ENCODE peak calls at places on chromosome 15, in seven cellular contexts. E is GM12891, H is prostate gland, I is HCT116, X is endothelial cell of umbilical vein, C is GM12878, Q is H1. S is an unnamed sample.

GRCh38 chr15:45640610-45641009 is 5.8 kb downstream of the SQOR start:
- DNase-seq in I (peak), E (no peak), Q (no peak), C (no peak), X (peak), H (no peak), S (no peak)

GRCh38 chr15:37789881-37790280 is 144.6 kb upstream of the TMCO5A start:
- DNase-seq in X (peak), H (no peak), I (no peak), C (no peak), E (no peak), Q (no peak), S (no peak)

GRCh38 chr15:64634576-64635485 is 140.6 kb downstream of the RBPMS2 start:
- DNase-seq in Q (peak), X (peak), E (no peak), C (peak), H (no peak), I (no peak), S (no peak)

GRCh38 chr15:88396382-88396781 is 70.8 kb downstream of the MRPL46 start:
- DNase-seq in C (no peak), X (no peak), I (no peak), Q (no peak), H (peak), E (no peak), S (no peak)

GRCh38 chr15:73240864-73241499 is 127.8 kb downstream of the HCN4 start:
- DNase-seq in C (peak), I (peak), E (peak), Q (peak), X (peak), H (peak), S (peak)

GRCh38 chr15:30956216-30956803 is 35.1 kb downstream of the MTMR10 start:
- DNase-seq in H (no peak), C (no peak), X (no peak), Q (no peak), E (no peak), I (no peak), S (no peak)

GRCh38 chr15:31362121-31362520 is 35.5 kb downstream of the KLF13 start:
- DNase-seq in H (no peak), I (no peak), E (no peak), C (no peak), Q (no peak), X (no peak), S (no peak)

GRCh38 chr15:56654216-56654615 is 79.1 kb downstream of the ZNF280D start:
- DNase-seq in C (no peak), H (no peak), E (no peak), X (no peak), Q (no peak), I (no peak), S (no peak)

GRCh38 chr15:98382139-98382538 is 266.2 kb upstream of the IGF1R start:
- DNase-seq in Q (peak), H (no peak), E (no peak), I (no peak), X (no peak), C (no peak), S (no peak)

GRCh38 chr15:28977377-28978010 is 91.7 kb downstream of the APBA2 start:
- DNase-seq in H (no peak), E (no peak), C (no peak), X (peak), I (peak), Q (no peak), S (no peak)

GRCh38 chr15:70156781-70157261 is 59.1 kb upstream of the TLE3 start:
- DNase-seq in Q (no peak), X (peak), E (no peak), I (no peak), H (peak), C (no peak), S (no peak)

GRCh38 chr15:69557340-69558137 is 104.9 kb downstream of the RPLP1 start:
- DNase-seq in E (no peak), C (no peak), I (peak), H (no peak), Q (no peak), X (peak), S (no peak)

GRCh38 chr15:67836477-67836876 is 3.4 kb downstream of the RNU6-1 start:
- DNase-seq in I (no peak), C (no peak), H (no peak), Q (peak), X (peak), E (no peak), S (no peak)

GRCh38 chr15:69679623-69680228 is 227.1 kb downstream of the RPLP1 start:
- DNase-seq in E (no peak), C (peak), H (no peak), Q (no peak), I (no peak), X (no peak), S (peak)

GRCh38 chr15:60682115-60682514 is 203.2 kb upstream of the ICE2 start:
- DNase-seq in H (no peak), I (no peak), E (no peak), C (no peak), X (no peak), Q (no peak), S (no peak)

GRCh38 chr15:88896339-88897033 is 1.1 kb upstream of the HAPLN3 start:
- DNase-seq in C (no peak), H (no peak), X (peak), Q (peak), E (no peak), I (no peak), S (no peak)

GRCh38 chr15:32898991-32899613 is 181.3 kb downstream of the GREM1 start:
- DNase-seq in X (no peak), Q (peak), I (no peak), H (no peak), C (no peak), E (no peak), S (no peak)

GRCh38 chr15:36109943-36110658 is 469.3 kb upstream of the CDIN1 start:
- DNase-seq in Q (no peak), X (no peak), H (no peak), E (no peak), I (no peak), C (no peak), S (no peak)

DNA sequence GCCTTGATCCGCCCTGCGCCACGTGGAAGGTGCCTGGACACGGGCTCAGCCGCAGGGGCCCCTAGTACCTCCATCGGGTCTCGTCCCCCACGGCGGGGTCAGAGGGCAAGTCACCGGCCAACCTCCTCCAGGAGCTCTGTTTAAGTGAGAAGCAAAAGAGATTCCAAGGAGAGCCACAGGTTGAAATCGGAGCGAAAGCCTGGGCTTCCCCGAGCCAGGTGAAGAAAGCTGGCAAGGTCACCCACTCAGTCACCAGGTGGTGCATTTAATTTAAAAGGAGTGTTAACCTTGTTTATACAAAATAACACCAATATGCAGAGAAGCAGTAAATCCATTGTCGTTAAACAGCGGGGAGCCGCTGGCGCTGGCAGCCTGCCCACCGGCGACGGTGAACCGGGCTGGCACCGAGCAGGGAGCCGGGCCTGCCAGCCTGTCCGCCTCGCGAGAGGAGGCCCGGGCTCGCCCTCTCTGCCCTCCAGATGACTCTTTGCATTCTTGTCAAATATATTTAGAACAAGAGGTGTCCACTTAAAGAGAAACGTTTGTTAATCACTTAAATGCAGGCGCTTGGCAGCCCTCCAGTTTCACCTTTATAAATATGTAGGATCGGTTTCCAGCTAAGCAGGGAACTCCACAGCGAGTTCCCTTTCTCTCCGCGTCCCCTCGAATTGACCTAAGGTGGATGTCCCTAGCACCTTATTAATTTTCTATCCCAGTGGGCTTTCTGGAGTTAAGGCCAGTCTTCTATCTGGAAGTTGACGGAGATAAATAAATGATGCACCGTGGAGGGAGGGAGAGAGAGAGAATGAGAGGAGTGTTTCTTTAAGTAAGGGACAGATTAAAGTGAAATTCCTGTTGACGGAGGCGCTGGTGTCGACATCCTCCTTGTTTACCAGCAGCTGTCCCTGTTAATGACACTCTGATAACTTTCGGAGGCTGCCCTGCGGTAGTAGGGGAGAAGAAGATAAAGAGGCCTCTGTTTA is 277.2 kb upstream of the NR2F2 start:
- DNase-seq in E (no peak), X (peak), C (no peak), Q (peak), H (peak), I (peak), S (no peak)
- TF ChIP-seq POLR2AphosphoS5 in E (no peak), X (no peak), C (no peak), Q (no peak), H (no peak), I (no peak), S (no peak)

GRCh38 chr15:90892498-90893174 is 8.3 kb downstream of the FES start:
- DNase-seq in I (no peak), H (no peak), C (no peak), Q (no peak), E (no peak), X (no peak), S (no peak)

GRCh38 chr15:90891346-90891949 is 7.1 kb downstream of the FES start:
- DNase-seq in I (no peak), C (no peak), H (no peak), X (no peak), Q (no peak), E (no peak), S (no peak)

GRCh38 chr15:90892023-90892422 is 7.7 kb downstream of the FES start:
- DNase-seq in E (no peak), X (no peak), I (no peak), Q (no peak), C (no peak), H (no peak), S (no peak)

GRCh38 chr15:90893175-90894090 is 9.1 kb downstream of the FES start:
- DNase-seq in C (no peak), X (no peak), E (no peak), Q (no peak), I (peak), H (no peak), S (no peak)

GRCh38 chr15:90895571-90896117 is 7.5 kb upstream of the MAN2A2 start:
- DNase-seq in E (no peak), Q (no peak), I (no peak), H (no peak), X (no peak), C (no peak), S (no peak)
- TF ChIP-seq POLR2AphosphoS5 in E (no peak), Q (no peak), I (no peak), H (no peak), X (no peak), C (no peak), S (no peak)

GRCh38 chr15:63048986-63049665 is 6.6 kb downstream of the TPM1 start:
- DNase-seq in H (peak), I (no peak), E (peak), Q (peak), C (no peak), X (peak), S (no peak)
- TF ChIP-seq POLR2AphosphoS5 in H (peak), I (no peak), E (no peak), Q (peak), C (no peak), X (no peak), S (no peak)

DNA sequence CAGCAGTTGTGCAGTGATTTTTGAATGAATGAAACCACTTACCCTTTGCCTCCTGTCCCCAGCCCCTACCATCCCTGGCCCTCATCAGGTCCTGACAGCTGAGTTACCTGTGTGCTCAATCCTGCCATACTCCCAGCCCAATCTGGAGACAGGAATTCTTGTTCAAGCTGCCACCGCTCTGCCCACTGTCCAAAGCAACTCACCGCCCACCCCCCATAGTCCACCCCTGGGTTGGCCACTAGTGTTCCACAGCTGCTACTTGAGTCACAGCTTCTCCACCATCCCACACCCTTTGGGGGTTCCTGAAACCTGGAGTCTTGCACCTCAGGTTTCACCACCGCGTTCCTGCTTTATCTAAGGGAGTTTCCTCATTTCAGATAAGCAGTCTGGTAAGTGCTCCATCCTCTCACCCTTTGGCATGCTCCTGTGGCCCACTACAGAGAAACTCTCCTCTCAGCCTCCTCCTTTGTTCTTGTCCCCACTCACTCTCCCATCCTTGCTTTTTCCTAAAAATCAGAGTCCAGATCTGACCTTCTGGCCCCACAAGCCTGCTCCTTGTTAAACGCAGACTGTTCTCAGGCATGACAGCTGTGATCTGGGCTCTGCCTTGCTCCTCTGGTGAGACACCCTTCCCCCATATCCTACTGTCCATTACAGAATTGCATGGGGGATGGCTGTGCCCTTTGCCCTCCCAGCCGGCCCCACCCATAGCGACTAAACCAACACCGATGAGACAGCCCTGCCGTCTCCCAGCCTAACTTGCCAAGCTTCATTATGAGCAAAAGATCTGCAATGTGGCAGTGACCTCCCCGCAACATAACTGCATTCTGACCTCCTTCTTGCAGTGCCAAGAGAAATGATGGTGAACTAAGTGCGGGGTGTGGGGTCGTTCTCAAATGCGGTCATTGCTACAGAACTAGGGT is 50.0 kb downstream of the CYP19A1 start:
- DNase-seq in E (no peak), I (no peak), X (no peak), H (no peak), C (no peak), Q (no peak), S (no peak)
- TF ChIP-seq POLR2AphosphoS5 in E (no peak), I (no peak), X (no peak), H (no peak), C (no peak), Q (no peak), S (no peak)

GRCh38 chr15:71272932-71273331 is 157.7 kb downstream of the THSD4 start:
- DNase-seq in X (no peak), H (no peak), E (no peak), Q (no peak), I (no peak), C (no peak), S (no peak)
- TF ChIP-seq POLR2AphosphoS5 in X (no peak), H (no peak), E (no peak), Q (no peak), I (no peak), C (no peak), S (no peak)

DNA sequence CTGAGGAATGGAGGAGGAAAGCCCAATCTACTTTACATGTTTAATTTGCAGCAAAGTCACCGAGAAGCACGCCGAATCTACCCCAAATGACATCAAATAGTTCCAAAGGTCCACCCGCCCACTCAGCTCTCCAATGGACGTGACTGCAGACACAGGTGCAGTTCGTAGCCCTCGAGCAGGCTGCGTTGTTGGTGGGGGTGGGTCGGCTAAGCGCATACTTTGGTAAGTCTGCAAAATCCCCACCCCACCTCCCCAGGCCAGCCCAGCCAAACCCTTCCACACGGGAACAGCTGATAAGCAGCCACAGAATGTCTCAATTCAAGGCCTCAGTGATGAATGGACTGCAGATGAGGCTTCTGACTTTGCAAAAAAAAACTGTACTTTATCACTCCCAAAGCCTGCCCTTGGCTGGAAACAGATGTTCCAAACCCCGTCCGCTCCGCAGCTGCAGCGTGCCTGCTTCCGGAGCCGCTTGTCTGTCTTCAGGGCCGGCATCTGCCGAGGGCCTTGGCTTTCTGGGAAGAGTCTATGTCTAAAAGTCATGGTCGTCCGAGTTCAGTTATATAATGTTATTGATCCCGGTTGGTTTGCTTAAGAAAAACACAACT is 38.2 kb downstream of the PCSK6 start:
- DNase-seq in C (no peak), Q (no peak), H (no peak), X (no peak), E (no peak), I (no peak), S (no peak)
- TF ChIP-seq POLR2AphosphoS5 in C (no peak), Q (no peak), H (no peak), X (no peak), E (no peak), I (no peak), S (no peak)

DNA sequence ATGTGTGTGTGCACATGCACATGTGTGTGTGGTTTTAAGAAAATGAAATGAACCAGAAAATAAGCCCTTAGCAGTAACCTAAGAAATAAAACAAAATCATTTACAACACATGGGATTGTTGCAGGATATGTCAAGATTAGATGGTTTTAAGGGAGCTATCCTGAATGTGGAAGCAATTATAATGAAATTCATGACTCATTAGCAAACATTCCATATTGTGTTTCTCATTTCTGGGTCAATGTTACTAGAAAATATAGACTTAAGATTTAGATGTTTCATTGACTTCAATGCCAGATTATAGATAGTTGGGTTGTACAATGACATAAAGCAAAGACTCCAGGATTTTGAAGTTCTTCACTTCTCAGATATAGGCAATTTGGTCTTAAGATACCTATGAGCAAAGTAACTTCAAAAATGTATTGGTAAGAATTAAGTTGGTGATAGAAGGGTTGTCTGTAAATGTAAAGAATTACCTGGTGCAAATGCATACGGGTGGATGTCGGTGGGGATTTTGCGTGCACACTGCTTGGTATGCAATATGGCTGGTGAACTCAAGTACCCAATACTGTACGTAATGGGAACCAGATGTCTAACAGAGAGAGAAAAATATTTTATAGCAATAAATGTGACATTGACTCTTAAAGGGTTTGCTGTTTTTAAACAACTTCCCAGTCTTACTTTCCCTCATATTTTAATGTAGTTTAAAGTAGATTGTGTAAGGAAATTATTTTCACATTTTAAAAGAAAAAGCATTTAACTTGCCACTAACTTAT is 53.9 kb upstream of the NR2F2 start:
- DNase-seq in Q (no peak), H (no peak), X (peak), I (no peak), E (no peak), C (no peak), S (no peak)
- TF ChIP-seq POLR2AphosphoS5 in Q (no peak), H (no peak), X (no peak), I (no peak), E (no peak), C (no peak), S (no peak)

GRCh38 chr15:42581272-42581730 is 5.9 kb downstream of the STARD9 start:
- DNase-seq in E (peak), C (no peak), I (no peak), Q (peak), H (peak), X (peak), S (peak)
- TF ChIP-seq POLR2AphosphoS5 in E (no peak), C (peak), I (peak), Q (peak), H (peak), X (peak), S (peak)